ENCODE peak calls at places on chromosomes 1 and 21, in four cellular contexts. H is stomach, W is H1, B is esophagus muscularis mucosa. L is an unnamed sample.

GRCh38 chr21:17195965-17196364 is 316.9 kb upstream of the CXADR start:
- DNase-seq in B (no peak), W (no peak), H (no peak), L (no peak)

GRCh38 chr1:99004270-99005141 is at the start of gene PLPPR5:
- DNase-seq in H (no peak), W (peak), B (no peak), L (no peak)

GRCh38 chr1:194600716-194601115 is 1414.3 kb upstream of the B3GALT2 start:
- DNase-seq in H (no peak), B (no peak), W (no peak), L (no peak)

GRCh38 chr1:165117482-165117881 is 239.0 kb downstream of the LMX1A start:
- DNase-seq in B (no peak), W (peak), H (no peak), L (no peak)

GRCh38 chr1:54180666-54181360 is 19.0 kb downstream of the CYB5RL start:
- DNase-seq in W (no peak), B (no peak), H (no peak), L (no peak)

GRCh38 chr1:109980324-109981127 is 4.0 kb upstream of the AHCYL1 start:
- DNase-seq in W (no peak), H (peak), B (no peak), L (no peak)

GRCh38 chr1:173056355-173056754 is 5.6 kb upstream of the TNFSF18 start:
- DNase-seq in H (no peak), B (no peak), W (no peak), L (no peak)

GRCh38 chr1:179971563-179972496 is 17.2 kb downstream of the CEP350 start:
- DNase-seq in B (no peak), H (no peak), W (no peak), L (no peak)

GRCh38 chr1:19009882-19010321 is 53.4 kb upstream of the IFFO2 start:
- DNase-seq in W (no peak), B (no peak), H (no peak), L (peak)

GRCh38 chr1:64525116-64525686 is 55.3 kb downstream of the CACHD1 start:
- DNase-seq in H (no peak), W (no peak), B (no peak), L (no peak)

GRCh38 chr1:215476541-215476940 is 90.6 kb upstream of the KCTD3 start:
- DNase-seq in W (no peak), H (no peak), B (no peak), L (no peak)

GRCh38 chr1:202964755-202965440 is 2.2 kb downstream of the CYB5R1 start:
- DNase-seq in W (no peak), B (no peak), H (peak), L (no peak)

GRCh38 chr1:201164645-201165044 is 10.4 kb upstream of the TMEM9 start:
- DNase-seq in H (no peak), B (no peak), W (no peak), L (no peak)

GRCh38 chr1:74246266-74246665 is 11.1 kb downstream of the TNNI3K start:
- DNase-seq in B (no peak), H (no peak), W (no peak), L (no peak)

GRCh38 chr1:153799016-153799415 is 23.8 kb downstream of the SLC27A3 start:
- DNase-seq in W (no peak), H (no peak), B (no peak), L (no peak)

GRCh38 chr1:228299211-228299610 is 91.4 kb downstream of the OBSCN start:
- DNase-seq in B (no peak), H (no peak), W (no peak), L (no peak)

GRCh38 chr21:21631961-21632360 is 633.8 kb downstream of the NCAM2 start:
- DNase-seq in B (no peak), H (no peak), W (no peak), L (no peak)

GRCh38 chr1:37850352-37850955 is 8.9 kb downstream of the MTF1 start:
- DNase-seq in H (no peak), W (no peak), B (no peak), L (no peak)

GRCh38 chr1:234969630-234970370 is 158.8 kb downstream of the TOMM20 start:
- DNase-seq in W (peak), B (no peak), H (peak), L (no peak)

GRCh38 chr1:165426745-165427144 is 18.2 kb downstream of the RXRG start:
- DNase-seq in B (no peak), H (no peak), W (no peak), L (no peak)

GRCh38 chr1:28249013-28249870 is 10.1 kb upstream of the SESN2 start:
- DNase-seq in B (no peak), H (peak), W (no peak), L (no peak)

GRCh38 chr21:16079830-16080229 is 350.0 kb downstream of the USP25 start:
- DNase-seq in B (no peak), H (no peak), W (no peak), L (no peak)

GRCh38 chr1:21667348-21668231 is 1.6 kb downstream of the RAP1GAP start:
- DNase-seq in W (no peak), H (no peak), B (no peak), L (peak)

GRCh38 chr1:198986041-198986440 is 347.2 kb downstream of the PTPRC start:
- DNase-seq in B (no peak), H (no peak), W (no peak), L (no peak)

GRCh38 chr1:7771673-7772299 is 690 bp downstream of the VAMP3 start:
- DNase-seq in W (no peak), H (no peak), B (no peak), L (no peak)

GRCh38 chr1:115829023-115829674 is 11.8 kb downstream of the NHLH2 start:
- DNase-seq in H (no peak), B (no peak), W (peak), L (peak)

GRCh38 chr21:34198232-34199120 is 125.1 kb downstream of the MRPS6 start:
- DNase-seq in B (peak), W (peak), H (no peak), L (no peak)

DNA sequence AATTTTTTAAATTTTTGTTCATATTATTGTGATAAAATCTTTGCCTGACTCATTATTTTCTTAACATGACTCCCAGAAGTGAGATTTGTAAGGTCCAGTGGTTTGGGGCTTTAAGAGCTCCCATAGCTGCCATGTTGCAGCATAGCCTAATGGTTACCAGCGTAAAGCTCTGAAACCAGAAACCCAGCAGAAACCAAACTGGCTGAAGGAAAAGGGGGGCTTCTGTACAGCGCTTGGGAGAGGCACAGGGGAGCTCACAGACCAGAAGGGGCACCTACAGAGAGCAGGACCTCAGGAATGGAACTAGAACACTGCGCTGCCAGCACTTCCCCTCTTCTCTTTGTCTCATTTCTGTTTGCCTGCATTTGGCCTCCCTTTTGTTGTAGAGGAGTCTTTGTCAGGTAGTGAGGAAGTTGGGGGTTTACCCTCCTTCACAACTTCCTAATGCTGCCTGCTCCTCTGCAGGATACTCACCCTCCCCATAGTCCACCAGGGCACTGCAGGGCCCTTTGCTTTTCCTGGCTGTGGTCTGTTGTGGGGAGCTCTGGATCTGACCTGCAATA is 2.6 kb upstream of the PYCR2 start:
- DNase-seq in H (no peak), B (no peak), W (no peak), L (no peak)
- TF ChIP-seq EP300 in H (no peak), B (no peak), W (no peak), L (no peak)

DNA sequence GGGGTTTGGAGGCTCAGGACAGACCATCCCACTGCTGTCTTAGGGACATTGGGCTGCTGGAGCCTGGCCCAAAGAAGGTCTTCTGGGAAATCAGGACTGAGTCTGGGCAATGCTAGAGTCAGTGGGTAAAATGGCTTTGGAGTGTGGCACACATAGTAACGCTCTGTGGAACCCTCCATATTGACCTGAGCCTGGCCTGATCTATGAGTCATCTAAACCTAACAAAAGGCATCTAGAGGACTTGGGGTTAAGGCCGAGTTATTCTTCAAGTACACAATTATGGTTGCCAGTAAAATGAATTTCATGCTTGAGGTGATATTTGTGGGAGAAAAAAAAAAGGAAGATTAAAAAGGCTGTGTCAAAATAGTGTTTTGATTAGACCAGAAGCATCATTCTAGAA is 77.7 kb downstream of the ST6GALNAC5 start:
- DNase-seq in B (no peak), W (no peak), H (no peak), L (no peak)
- TF ChIP-seq POLR2AphosphoS5 in B (no peak), W (no peak), H (no peak), L (no peak)

GRCh38 chr1:147568551-147568950 is 27.2 kb downstream of the BCL9 start:
- DNase-seq in B (no peak), W (no peak), H (no peak), L (no peak)
- H3K27ac ChIP-seq in B (no peak), W (no peak), H (no peak), L (no peak)

GRCh38 chr1:59522925-59523505 is 226.1 kb downstream of the FGGY start:
- DNase-seq in W (no peak), B (no peak), H (no peak), L (no peak)
- TF ChIP-seq EP300 in W (no peak), B (no peak), H (no peak), L (no peak)

GRCh38 chr1:30359821-30360220 is 363.6 kb downstream of the MATN1 start:
- DNase-seq in W (peak), H (no peak), B (no peak), L (no peak)
- TF ChIP-seq POLR2AphosphoS5 in W (no peak), H (no peak), B (no peak), L (no peak)